ENCODE peak calls at places on chromosomes 5 and 9, in four cellular contexts. One of them, this sample, is unnamed.

GRCh38 chr5:174828786-174829510 is 104.6 kb downstream of the MSX2 start:
- DNase-seq in transverse colon: no peak
- DNase-seq in RWPE2: no peak
- DNase-seq in right atrium auricular region: no peak
- DNase-seq in this sample: no peak

GRCh38 chr5:169197343-169197742 is 103.6 kb downstream of the SLIT3 start:
- DNase-seq in transverse colon: peak; percentile 14
- DNase-seq in RWPE2: no peak
- DNase-seq in right atrium auricular region: no peak
- DNase-seq in this sample: no peak

GRCh38 chr9:82020341-82020740 is 31.8 kb downstream of the SPATA31D1 start:
- DNase-seq in transverse colon: no peak
- DNase-seq in RWPE2: no peak
- DNase-seq in right atrium auricular region: no peak
- DNase-seq in this sample: no peak

GRCh38 chr9:86563959-86564358 is 209.7 kb upstream of the TUT7 start:
- DNase-seq in transverse colon: no peak
- DNase-seq in RWPE2: no peak
- DNase-seq in right atrium auricular region: no peak
- DNase-seq in this sample: no peak

GRCh38 chr9:125258832-125259534 is 2.6 kb upstream of the GAPVD1 start:
- DNase-seq in transverse colon: no peak
- DNase-seq in RWPE2: no peak
- DNase-seq in right atrium auricular region: no peak
- DNase-seq in this sample: no peak

GRCh38 chr9:103661663-103662062 is 432.4 kb upstream of the SMC2 start:
- DNase-seq in transverse colon: no peak
- DNase-seq in RWPE2: no peak
- DNase-seq in right atrium auricular region: no peak
- DNase-seq in this sample: no peak

GRCh38 chr5:121182788-121183490 is 668.7 kb upstream of the FTMT start:
- DNase-seq in transverse colon: no peak
- DNase-seq in RWPE2: no peak
- DNase-seq in right atrium auricular region: no peak
- DNase-seq in this sample: no peak

GRCh38 chr9:5608298-5609254 is 20.3 kb upstream of the RIC1 start:
- DNase-seq in transverse colon: no peak
- DNase-seq in RWPE2: no peak
- DNase-seq in right atrium auricular region: no peak
- DNase-seq in this sample: no peak

GRCh38 chr9:105241356-105242043 is 3.0 kb upstream of the SLC44A1 start:
- DNase-seq in transverse colon: no peak
- DNase-seq in RWPE2: no peak
- DNase-seq in right atrium auricular region: no peak
- DNase-seq in this sample: no peak

GRCh38 chr9:91062281-91062680 is 260.7 kb downstream of the SYK start:
- DNase-seq in transverse colon: no peak
- DNase-seq in RWPE2: no peak
- DNase-seq in right atrium auricular region: peak; percentile 13
- DNase-seq in this sample: no peak

GRCh38 chr5:59569608-59570334 is 323.8 kb downstream of the PDE4D start:
- DNase-seq in transverse colon: no peak
- DNase-seq in RWPE2: no peak
- DNase-seq in right atrium auricular region: no peak
- DNase-seq in this sample: no peak

GRCh38 chr5:7372399-7372798 is 23.5 kb upstream of the ADCY2 start:
- DNase-seq in transverse colon: no peak
- DNase-seq in RWPE2: no peak
- DNase-seq in right atrium auricular region: no peak
- DNase-seq in this sample: no peak

GRCh38 chr9:69036319-69036718 is 767 bp downstream of the FXN start:
- DNase-seq in transverse colon: peak; percentile 13
- DNase-seq in RWPE2: no peak
- DNase-seq in right atrium auricular region: no peak
- DNase-seq in this sample: no peak

GRCh38 chr5:158317507-158317906 is 458.6 kb upstream of the CLINT1 start:
- DNase-seq in transverse colon: peak; percentile 28
- DNase-seq in RWPE2: no peak
- DNase-seq in right atrium auricular region: no peak
- DNase-seq in this sample: no peak

GRCh38 chr5:127029513-127030258 is 672 bp downstream of the MARCHF3 start:
- DNase-seq in transverse colon: peak; percentile 79
- DNase-seq in RWPE2: peak; percentile 75
- DNase-seq in right atrium auricular region: peak; percentile 65
- DNase-seq in this sample: peak; percentile 71

GRCh38 chr5:112217847-112218579 is 201.1 kb downstream of the EPB41L4A start:
- DNase-seq in transverse colon: no peak
- DNase-seq in RWPE2: no peak
- DNase-seq in right atrium auricular region: no peak
- DNase-seq in this sample: no peak

GRCh38 chr5:168227001-168227400 is 64.4 kb upstream of the WWC1 start:
- DNase-seq in transverse colon: no peak
- DNase-seq in RWPE2: no peak
- DNase-seq in right atrium auricular region: no peak
- DNase-seq in this sample: no peak

GRCh38 chr5:142881727-142882126 is 111.5 kb downstream of the ARHGAP26 start:
- DNase-seq in transverse colon: no peak
- DNase-seq in RWPE2: no peak
- DNase-seq in right atrium auricular region: no peak
- DNase-seq in this sample: no peak

GRCh38 chr9:70529833-70530232 is 115.4 kb upstream of the KLF9 start:
- DNase-seq in transverse colon: no peak
- DNase-seq in RWPE2: no peak
- DNase-seq in right atrium auricular region: no peak
- DNase-seq in this sample: no peak

GRCh38 chr5:126189862-126190261 is 233.3 kb upstream of the GRAMD2B start:
- DNase-seq in transverse colon: no peak
- DNase-seq in RWPE2: no peak
- DNase-seq in right atrium auricular region: no peak
- DNase-seq in this sample: no peak

GRCh38 chr5:31186672-31187267 is 6.7 kb upstream of the CDH6 start:
- DNase-seq in transverse colon: no peak
- DNase-seq in RWPE2: no peak
- DNase-seq in right atrium auricular region: no peak
- DNase-seq in this sample: no peak

GRCh38 chr9:110130791-110131416 is 77.1 kb downstream of the C9orf152 start:
- DNase-seq in transverse colon: no peak
- DNase-seq in RWPE2: no peak
- DNase-seq in right atrium auricular region: no peak
- DNase-seq in this sample: no peak

GRCh38 chr9:76873056-76873792 is 32.7 kb downstream of the PRUNE2 start:
- DNase-seq in transverse colon: no peak
- DNase-seq in RWPE2: no peak
- DNase-seq in right atrium auricular region: no peak
- DNase-seq in this sample: no peak

DNA sequence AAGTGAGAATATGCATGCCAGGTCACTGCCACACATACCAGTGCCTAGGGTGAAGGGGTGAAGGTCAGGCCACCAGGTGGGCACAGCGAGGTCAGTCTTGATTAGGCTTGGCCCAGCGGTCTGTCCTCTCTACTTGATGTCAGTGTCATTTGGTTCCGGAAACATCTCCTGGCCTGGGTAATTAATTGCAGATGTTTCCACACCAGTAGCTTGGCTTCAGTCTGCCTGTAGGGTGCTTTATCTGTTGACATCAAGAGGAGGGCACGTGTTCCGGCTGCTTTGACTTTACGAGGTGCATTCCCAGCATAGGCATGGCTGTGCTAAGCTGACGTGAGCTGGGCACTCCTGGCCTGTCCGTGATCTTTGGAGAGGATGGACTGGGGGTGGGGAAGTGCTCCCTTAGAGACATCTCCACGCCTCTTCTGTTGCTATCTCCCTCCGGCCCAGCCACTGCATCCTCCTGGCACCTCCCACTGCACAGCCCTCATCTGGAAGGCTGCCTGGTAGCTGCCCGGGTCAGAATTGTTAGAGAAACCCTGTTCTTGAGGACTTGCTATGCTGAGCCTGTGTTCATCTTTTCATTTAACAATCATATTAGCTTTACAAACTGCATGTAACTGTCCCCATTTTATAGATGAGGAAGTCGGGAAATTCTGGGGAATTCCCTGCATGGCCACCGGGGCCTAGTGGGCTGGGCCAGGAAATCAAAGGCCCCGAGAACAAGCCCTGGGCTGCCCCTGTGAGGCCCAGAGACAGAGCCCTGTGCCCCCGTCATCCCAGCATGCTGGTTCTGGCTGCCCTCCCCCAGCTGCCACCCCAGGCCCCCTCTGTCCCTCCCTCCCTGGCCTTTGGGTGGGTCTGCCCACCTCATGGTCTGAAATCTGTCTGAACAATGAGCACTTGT is 29.1 kb downstream of the JADE2 start:
- DNase-seq in transverse colon: peak; percentile 44
- DNase-seq in RWPE2: no peak
- DNase-seq in right atrium auricular region: peak; percentile 90
- DNase-seq in this sample: peak; percentile 86
- H3K4me1 ChIP-seq in transverse colon: peaks cover 15% of the 10 kb centered on the region
- H3K4me1 ChIP-seq in RWPE2: peaks cover 45% of the 10 kb centered on the region
- H3K4me1 ChIP-seq in right atrium auricular region: no peaks in the 10 kb centered on the region
- H3K4me1 ChIP-seq in this sample: peaks cover 35% of the 10 kb centered on the region

GRCh38 chr5:118434522-118434921 is 553.8 kb downstream of the DTWD2 start:
- DNase-seq in transverse colon: no peak
- DNase-seq in RWPE2: no peak
- DNase-seq in right atrium auricular region: no peak
- DNase-seq in this sample: no peak

GRCh38 chr5:118435131-118435530 is 553.2 kb downstream of the DTWD2 start:
- DNase-seq in transverse colon: no peak
- DNase-seq in RWPE2: no peak
- DNase-seq in right atrium auricular region: no peak
- DNase-seq in this sample: no peak

GRCh38 chr5:118441956-118442355 is 546.4 kb downstream of the DTWD2 start:
- DNase-seq in transverse colon: no peak
- DNase-seq in RWPE2: no peak
- DNase-seq in right atrium auricular region: no peak
- DNase-seq in this sample: no peak

GRCh38 chr5:118441034-118441433 is 547.3 kb downstream of the DTWD2 start:
- DNase-seq in transverse colon: no peak
- DNase-seq in RWPE2: no peak
- DNase-seq in right atrium auricular region: no peak
- DNase-seq in this sample: no peak

DNA sequence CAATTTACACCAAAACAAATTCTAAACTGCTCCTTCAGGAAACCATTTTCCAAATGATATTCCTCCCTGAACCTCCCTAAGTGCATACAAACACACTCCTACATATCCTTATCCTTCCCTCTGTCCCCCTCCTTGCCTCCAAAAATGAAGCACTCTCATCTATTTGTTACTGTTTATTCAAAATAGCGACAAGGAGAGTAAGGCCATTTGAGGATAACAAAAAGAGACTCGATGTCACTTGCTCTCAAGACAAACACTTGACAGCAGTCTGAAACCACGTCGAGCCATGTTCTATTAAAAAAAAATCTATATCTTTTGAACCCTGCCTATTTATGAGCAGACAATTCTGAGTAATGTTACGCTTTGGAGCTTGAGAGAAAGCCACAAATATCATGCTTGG is 547.9 kb downstream of the DTWD2 start:
- DNase-seq in transverse colon: no peak
- DNase-seq in RWPE2: no peak
- DNase-seq in right atrium auricular region: no peak
- DNase-seq in this sample: no peak
- H3K4me3 ChIP-seq in transverse colon: no peak overlapping the region
- H3K4me3 ChIP-seq in RWPE2: no peak overlapping the region
- H3K4me3 ChIP-seq in right atrium auricular region: no peak overlapping the region
- H3K4me3 ChIP-seq in this sample: no peak overlapping the region

DNA sequence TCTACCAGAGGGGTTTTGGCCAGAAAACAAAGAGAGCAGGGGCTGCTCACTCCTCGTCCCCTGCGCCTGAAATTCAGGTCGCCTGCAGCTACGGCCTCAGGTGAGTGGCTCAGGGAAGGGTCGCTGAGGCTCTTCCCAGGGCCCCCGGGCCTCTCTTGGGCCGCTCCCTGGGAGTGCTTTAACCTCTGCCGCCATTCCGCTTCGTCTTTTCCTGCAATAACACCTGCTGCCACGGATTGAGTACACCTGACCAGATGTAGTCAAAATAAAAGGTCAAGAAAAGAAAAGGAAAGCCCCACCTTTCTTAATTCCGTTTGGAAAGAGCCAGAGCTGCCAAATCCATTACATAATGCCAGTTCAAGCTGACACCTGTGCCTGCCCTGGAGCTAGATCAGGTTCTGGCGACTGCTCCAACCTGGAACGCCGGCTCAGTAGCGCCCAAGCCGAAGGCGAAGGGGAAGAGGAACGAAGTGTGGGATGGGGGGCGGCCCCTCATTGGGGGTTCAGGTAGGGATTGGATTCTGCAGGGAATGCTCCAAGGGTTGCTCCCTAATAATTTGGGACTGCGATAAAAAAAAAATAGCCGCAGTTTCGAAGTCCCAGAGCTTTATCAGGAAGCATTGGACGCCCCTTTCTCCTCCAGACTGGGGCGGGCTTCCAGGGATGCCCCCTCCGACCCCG is 193.9 kb downstream of the MEF2C start:
- DNase-seq in transverse colon: no peak
- DNase-seq in RWPE2: no peak
- DNase-seq in right atrium auricular region: no peak
- DNase-seq in this sample: no peak
- H3K27me3 ChIP-seq in transverse colon: peaks cover 100% of the 10 kb centered on the region
- H3K27me3 ChIP-seq in RWPE2: peaks cover 100% of the 10 kb centered on the region
- H3K27me3 ChIP-seq in right atrium auricular region: peaks cover 65% of the 10 kb centered on the region
- H3K27me3 ChIP-seq in this sample: no peaks in the 10 kb centered on the region

GRCh38 chr9:127876764-127877562 is 512 bp downstream of the AK1 start:
- DNase-seq in transverse colon: no peak
- DNase-seq in RWPE2: peak; percentile 65
- DNase-seq in right atrium auricular region: no peak
- DNase-seq in this sample: peak; percentile 80
- H3K4me1 ChIP-seq in transverse colon: peaks cover 37% of the 10 kb centered on the region
- H3K4me1 ChIP-seq in RWPE2: peaks cover 11% of the 10 kb centered on the region
- H3K4me1 ChIP-seq in right atrium auricular region: peaks cover 2% of the 10 kb centered on the region
- H3K4me1 ChIP-seq in this sample: peaks cover 12% of the 10 kb centered on the region

GRCh38 chr9:647522-647921 is 194.0 kb upstream of the DMRT1 start:
- DNase-seq in transverse colon: no peak
- DNase-seq in RWPE2: no peak
- DNase-seq in right atrium auricular region: no peak
- DNase-seq in this sample: no peak

GRCh38 chr9:650362-650761 is 191.1 kb upstream of the DMRT1 start:
- DNase-seq in transverse colon: no peak
- DNase-seq in RWPE2: no peak
- DNase-seq in right atrium auricular region: no peak
- DNase-seq in this sample: no peak

GRCh38 chr9:651372-651771 is 190.1 kb upstream of the DMRT1 start:
- DNase-seq in transverse colon: no peak
- DNase-seq in RWPE2: no peak
- DNase-seq in right atrium auricular region: no peak
- DNase-seq in this sample: no peak

GRCh38 chr9:652896-653295 is 188.6 kb upstream of the DMRT1 start:
- DNase-seq in transverse colon: peak; percentile 28
- DNase-seq in RWPE2: no peak
- DNase-seq in right atrium auricular region: peak; percentile 78
- DNase-seq in this sample: peak; percentile 80

GRCh38 chr9:649128-650074 is 192.1 kb upstream of the DMRT1 start:
- DNase-seq in transverse colon: no peak
- DNase-seq in RWPE2: no peak
- DNase-seq in right atrium auricular region: no peak
- DNase-seq in this sample: no peak
- H3K4me3 ChIP-seq in transverse colon: no peak overlapping the region
- H3K4me3 ChIP-seq in RWPE2: no peak overlapping the region
- H3K4me3 ChIP-seq in right atrium auricular region: no peak overlapping the region
- H3K4me3 ChIP-seq in this sample: peak overlapping the region; percentile 14

This sample was measured in right cardiac atrium.